ENCODE peak calls at places on chromosomes 16 and 17, in six cellular contexts. N, V, W, F, B and T are unnamed samples.
A peak's percentile ranks its signal among the peaks of the same experiment; 100 is the strongest.

GRCh38 chr16:50273888-50274770 is 7.8 kb downstream of the ADCY7 start:
- DNase-seq in F (peak; percentile 37), W (no peak), V (peak; percentile 75), B (no peak), N (peak; percentile 76), T (no peak)

GRCh38 chr17:2564876-2565275 is 28.6 kb upstream of the PAFAH1B1 start:
- DNase-seq in W (no peak), V (no peak), F (no peak), B (no peak), N (peak; percentile 67), T (no peak)

GRCh38 chr17:77054926-77055325 is 85.8 kb upstream of the SEC14L1 start:
- DNase-seq in B (no peak), N (no peak), W (no peak), F (no peak), V (no peak), T (no peak)

GRCh38 chr17:40303009-40303657 is 5.8 kb upstream of the RARA start:
- DNase-seq in B (no peak), F (no peak), V (peak; percentile 63), W (no peak), N (no peak), T (no peak)

GRCh38 chr17:63173903-63174302 is 207.9 kb downstream of the TANC2 start:
- DNase-seq in B (no peak), V (no peak), N (no peak), F (no peak), W (no peak), T (no peak)

GRCh38 chr17:59155439-59156177 is at the start of gene PRR11:
- DNase-seq in V (peak; percentile 98), B (peak; percentile 98), N (peak; percentile 91), F (peak; percentile 74), W (no peak), T (peak; percentile 98)

GRCh38 chr16:46929378-46930332 is 43.8 kb downstream of the DNAJA2 start:
- DNase-seq in V (peak; percentile 72), N (peak; percentile 83), F (peak; percentile 40), B (peak; percentile 60), W (no peak), T (peak; percentile 91)

GRCh38 chr16:29873319-29873718 is 10.3 kb upstream of the CDIPT start:
- DNase-seq in B (no peak), N (no peak), F (no peak), V (no peak), W (no peak), T (no peak)

GRCh38 chr17:82830249-82830661 is 9.6 kb downstream of the ZNF750 start:
- DNase-seq in N (no peak), V (no peak), B (peak; percentile 62), F (no peak), W (no peak), T (no peak)

GRCh38 chr16:67459066-67459857 is 21.7 kb downstream of the ATP6V0D1 start:
- DNase-seq in N (peak; percentile 82), F (no peak), B (no peak), W (no peak), V (no peak), T (no peak)

GRCh38 chr17:65022751-65023421 is 33.7 kb downstream of the GNA13 start:
- DNase-seq in W (peak; percentile 24), F (no peak), B (no peak), N (no peak), V (no peak), T (no peak)

GRCh38 chr17:28370035-28370743 is at the start of gene VTN:
- DNase-seq in N (peak; percentile 71), B (peak; percentile 83), V (no peak), F (no peak), W (no peak), T (no peak)

GRCh38 chr17:28684963-28685362 is 23.0 kb downstream of the SUPT6H start:
- DNase-seq in V (no peak), N (no peak), F (no peak), W (no peak), B (no peak), T (no peak)

GRCh38 chr16:12439443-12440232 is 364.0 kb downstream of the CPPED1 start:
- DNase-seq in B (no peak), N (no peak), V (no peak), F (no peak), W (no peak), T (no peak)

GRCh38 chr17:40602445-40603443 is 37.5 kb upstream of the CCR7 start:
- DNase-seq in N (no peak), W (no peak), V (peak; percentile 78), F (no peak), B (no peak), T (peak; percentile 67)

GRCh38 chr17:74815671-74816370 is 39.7 kb upstream of the NAT9 start:
- DNase-seq in B (no peak), V (no peak), N (no peak), F (no peak), W (no peak), T (no peak)

GRCh38 chr17:38609280-38610031 is 3.7 kb upstream of the SRCIN1 start:
- DNase-seq in W (no peak), F (no peak), N (no peak), V (no peak), B (no peak), T (no peak)

GRCh38 chr16:16197331-16197730 is 26.0 kb downstream of the ABCC6 start:
- DNase-seq in V (no peak), F (no peak), N (no peak), B (no peak), W (no peak), T (no peak)

GRCh38 chr17:4116516-4116915 is 26.3 kb downstream of the ZZEF1 start:
- DNase-seq in V (no peak), B (no peak), W (no peak), N (no peak), F (no peak), T (no peak)

GRCh38 chr17:81980752-81981239 is 3.4 kb downstream of the ASPSCR1 start:
- DNase-seq in F (no peak), V (no peak), B (no peak), N (no peak), W (no peak), T (no peak)

GRCh38 chr17:74599531-74599939 is 7.5 kb upstream of the CD300LD start:
- DNase-seq in B (no peak), V (no peak), W (no peak), N (no peak), F (no peak), T (no peak)

GRCh38 chr17:50861334-50861676 is 4.8 kb downstream of the TOB1 start:
- DNase-seq in B (no peak), N (no peak), F (no peak), V (no peak), W (no peak), T (no peak)

GRCh38 chr17:60090412-60090811 is 11.7 kb upstream of the HEATR6 start:
- DNase-seq in W (no peak), N (no peak), F (no peak), V (no peak), B (no peak), T (no peak)

GRCh38 chr17:8176197-8176940 is at the start of gene TMEM107:
- DNase-seq in B (peak; percentile 91), N (peak; percentile 94), V (peak; percentile 93), F (peak; percentile 83), W (no peak), T (peak; percentile 91)

GRCh38 chr17:6599364-6599763 is 41.1 kb downstream of the KIAA0753 start:
- DNase-seq in N (no peak), B (no peak), F (no peak), V (no peak), W (no peak), T (no peak)

GRCh38 chr16:86498661-86499493 is 11.4 kb upstream of the FOXF1 start:
- DNase-seq in W (no peak), F (no peak), V (no peak), B (no peak), N (no peak), T (no peak)

GRCh38 chr16:27235055-27235937 is 32.0 kb downstream of the KDM8 start:
- DNase-seq in N (peak; percentile 87), B (peak; percentile 95), W (peak; percentile 72), F (peak; percentile 71), V (peak; percentile 97), T (no peak)